ENCODE peak calls at places on chromosome 13, in six cellular contexts. One of them, this sample, is unnamed.

GRCh38 chr13:80141114-80141849 is 199.6 kb downstream of the SPRY2 start:
- DNase-seq in fibroblast of mammary gland: peak
- DNase-seq in activated naive CD4-positive, alpha-beta T cell treated with Interleukin-2 at 50 U/mL for 16 hours: no peak
- DNase-seq in hippocampal formation: peak
- DNase-seq in left ventricle myocardium superior: peak
- DNase-seq in hypothalamus: peak
- DNase-seq in this sample: no peak

GRCh38 chr13:23621316-23621645 is 51.1 kb downstream of the TNFRSF19 start:
- DNase-seq in fibroblast of mammary gland: peak
- DNase-seq in activated naive CD4-positive, alpha-beta T cell treated with Interleukin-2 at 50 U/mL for 16 hours: no peak
- DNase-seq in hippocampal formation: no peak
- DNase-seq in left ventricle myocardium superior: no peak
- DNase-seq in hypothalamus: no peak
- DNase-seq in this sample: peak

GRCh38 chr13:66984241-66984640 is 245.9 kb downstream of the PCDH9 start:
- DNase-seq in fibroblast of mammary gland: no peak
- DNase-seq in activated naive CD4-positive, alpha-beta T cell treated with Interleukin-2 at 50 U/mL for 16 hours: no peak
- DNase-seq in hippocampal formation: no peak
- DNase-seq in left ventricle myocardium superior: no peak
- DNase-seq in hypothalamus: no peak
- DNase-seq in this sample: no peak

GRCh38 chr13:75790198-75790970 is 154.3 kb downstream of the LMO7 start:
- DNase-seq in fibroblast of mammary gland: no peak
- DNase-seq in activated naive CD4-positive, alpha-beta T cell treated with Interleukin-2 at 50 U/mL for 16 hours: no peak
- DNase-seq in hippocampal formation: no peak
- DNase-seq in left ventricle myocardium superior: no peak
- DNase-seq in hypothalamus: no peak
- DNase-seq in this sample: no peak

GRCh38 chr13:111225184-111225583 is 95.3 kb upstream of the TEX29 start:
- DNase-seq in fibroblast of mammary gland: no peak
- DNase-seq in activated naive CD4-positive, alpha-beta T cell treated with Interleukin-2 at 50 U/mL for 16 hours: no peak
- DNase-seq in hippocampal formation: no peak
- DNase-seq in left ventricle myocardium superior: no peak
- DNase-seq in hypothalamus: no peak
- DNase-seq in this sample: no peak

GRCh38 chr13:52085416-52085815 is 43.5 kb downstream of the NEK5 start:
- DNase-seq in fibroblast of mammary gland: peak
- DNase-seq in activated naive CD4-positive, alpha-beta T cell treated with Interleukin-2 at 50 U/mL for 16 hours: no peak
- DNase-seq in hippocampal formation: no peak
- DNase-seq in left ventricle myocardium superior: no peak
- DNase-seq in hypothalamus: no peak
- DNase-seq in this sample: no peak

GRCh38 chr13:61486496-61486895 is 70.8 kb upstream of the PCDH20 start:
- DNase-seq in fibroblast of mammary gland: no peak
- DNase-seq in activated naive CD4-positive, alpha-beta T cell treated with Interleukin-2 at 50 U/mL for 16 hours: no peak
- DNase-seq in hippocampal formation: no peak
- DNase-seq in left ventricle myocardium superior: no peak
- DNase-seq in hypothalamus: no peak
- DNase-seq in this sample: no peak

GRCh38 chr13:64278493-64278892 is 2862.8 kb upstream of the PCDH20 start:
- DNase-seq in fibroblast of mammary gland: peak
- DNase-seq in activated naive CD4-positive, alpha-beta T cell treated with Interleukin-2 at 50 U/mL for 16 hours: no peak
- DNase-seq in hippocampal formation: no peak
- DNase-seq in left ventricle myocardium superior: no peak
- DNase-seq in hypothalamus: no peak
- DNase-seq in this sample: peak

GRCh38 chr13:24022568-24022967 is 125.3 kb upstream of the C1QTNF9B start:
- DNase-seq in fibroblast of mammary gland: no peak
- DNase-seq in activated naive CD4-positive, alpha-beta T cell treated with Interleukin-2 at 50 U/mL for 16 hours: no peak
- DNase-seq in hippocampal formation: no peak
- DNase-seq in left ventricle myocardium superior: no peak
- DNase-seq in hypothalamus: no peak
- DNase-seq in this sample: no peak

GRCh38 chr13:95356916-95357315 is 55.7 kb upstream of the ABCC4 start:
- DNase-seq in fibroblast of mammary gland: no peak
- DNase-seq in activated naive CD4-positive, alpha-beta T cell treated with Interleukin-2 at 50 U/mL for 16 hours: no peak
- DNase-seq in hippocampal formation: no peak
- DNase-seq in left ventricle myocardium superior: no peak
- DNase-seq in hypothalamus: no peak
- DNase-seq in this sample: no peak

GRCh38 chr13:114219406-114219805 is 15.3 kb upstream of the CDC16 start:
- DNase-seq in fibroblast of mammary gland: no peak
- DNase-seq in activated naive CD4-positive, alpha-beta T cell treated with Interleukin-2 at 50 U/mL for 16 hours: no peak
- DNase-seq in hippocampal formation: no peak
- DNase-seq in left ventricle myocardium superior: no peak
- DNase-seq in hypothalamus: no peak
- DNase-seq in this sample: no peak

GRCh38 chr13:67238277-67238859 is 8.2 kb upstream of the PCDH9 start:
- DNase-seq in fibroblast of mammary gland: peak
- DNase-seq in activated naive CD4-positive, alpha-beta T cell treated with Interleukin-2 at 50 U/mL for 16 hours: no peak
- DNase-seq in hippocampal formation: peak
- DNase-seq in left ventricle myocardium superior: no peak
- DNase-seq in hypothalamus: no peak
- DNase-seq in this sample: peak

GRCh38 chr13:105139380-105140285 is 1395.8 kb downstream of the EFNB2 start:
- DNase-seq in fibroblast of mammary gland: peak
- DNase-seq in activated naive CD4-positive, alpha-beta T cell treated with Interleukin-2 at 50 U/mL for 16 hours: peak
- DNase-seq in hippocampal formation: peak
- DNase-seq in left ventricle myocardium superior: peak
- DNase-seq in hypothalamus: peak
- DNase-seq in this sample: no peak

GRCh38 chr13:30165791-30166190 is 141.6 kb downstream of the KATNAL1 start:
- DNase-seq in fibroblast of mammary gland: peak
- DNase-seq in activated naive CD4-positive, alpha-beta T cell treated with Interleukin-2 at 50 U/mL for 16 hours: no peak
- DNase-seq in hippocampal formation: peak
- DNase-seq in left ventricle myocardium superior: no peak
- DNase-seq in hypothalamus: no peak
- DNase-seq in this sample: no peak

GRCh38 chr13:80303225-80303811 is 37.6 kb downstream of the SPRY2 start:
- DNase-seq in fibroblast of mammary gland: peak
- DNase-seq in activated naive CD4-positive, alpha-beta T cell treated with Interleukin-2 at 50 U/mL for 16 hours: no peak
- DNase-seq in hippocampal formation: no peak
- DNase-seq in left ventricle myocardium superior: no peak
- DNase-seq in hypothalamus: no peak
- DNase-seq in this sample: no peak

GRCh38 chr13:108220042-108220441 is 1.9 kb downstream of the ABHD13 start:
- DNase-seq in fibroblast of mammary gland: no peak
- DNase-seq in activated naive CD4-positive, alpha-beta T cell treated with Interleukin-2 at 50 U/mL for 16 hours: peak
- DNase-seq in hippocampal formation: no peak
- DNase-seq in left ventricle myocardium superior: no peak
- DNase-seq in hypothalamus: no peak
- DNase-seq in this sample: no peak

GRCh38 chr13:113921763-113922162 is 52.1 kb downstream of the C13orf46 start:
- DNase-seq in fibroblast of mammary gland: no peak
- DNase-seq in activated naive CD4-positive, alpha-beta T cell treated with Interleukin-2 at 50 U/mL for 16 hours: no peak
- DNase-seq in hippocampal formation: no peak
- DNase-seq in left ventricle myocardium superior: no peak
- DNase-seq in hypothalamus: no peak
- DNase-seq in this sample: no peak

GRCh38 chr13:48155850-48156249 is 60.9 kb upstream of the MED4 start:
- DNase-seq in fibroblast of mammary gland: peak
- DNase-seq in activated naive CD4-positive, alpha-beta T cell treated with Interleukin-2 at 50 U/mL for 16 hours: no peak
- DNase-seq in hippocampal formation: no peak
- DNase-seq in left ventricle myocardium superior: no peak
- DNase-seq in hypothalamus: no peak
- DNase-seq in this sample: peak

GRCh38 chr13:113297370-113297871 is 382 bp downstream of the LAMP1 start:
- DNase-seq in fibroblast of mammary gland: peak
- DNase-seq in activated naive CD4-positive, alpha-beta T cell treated with Interleukin-2 at 50 U/mL for 16 hours: peak
- DNase-seq in hippocampal formation: no peak
- DNase-seq in left ventricle myocardium superior: no peak
- DNase-seq in hypothalamus: no peak
- DNase-seq in this sample: no peak

GRCh38 chr13:22175815-22176214 is 504.9 kb downstream of the FGF9 start:
- DNase-seq in fibroblast of mammary gland: no peak
- DNase-seq in activated naive CD4-positive, alpha-beta T cell treated with Interleukin-2 at 50 U/mL for 16 hours: no peak
- DNase-seq in hippocampal formation: no peak
- DNase-seq in left ventricle myocardium superior: no peak
- DNase-seq in hypothalamus: no peak
- DNase-seq in this sample: no peak

GRCh38 chr13:75541287-75541686 is 3.6 kb upstream of the COMMD6 start:
- DNase-seq in fibroblast of mammary gland: peak
- DNase-seq in activated naive CD4-positive, alpha-beta T cell treated with Interleukin-2 at 50 U/mL for 16 hours: no peak
- DNase-seq in hippocampal formation: peak
- DNase-seq in left ventricle myocardium superior: no peak
- DNase-seq in hypothalamus: no peak
- DNase-seq in this sample: no peak

GRCh38 chr13:71618154-71618553 is 248.8 kb downstream of the DACH1 start:
- DNase-seq in fibroblast of mammary gland: no peak
- DNase-seq in activated naive CD4-positive, alpha-beta T cell treated with Interleukin-2 at 50 U/mL for 16 hours: no peak
- DNase-seq in hippocampal formation: no peak
- DNase-seq in left ventricle myocardium superior: no peak
- DNase-seq in hypothalamus: no peak
- DNase-seq in this sample: no peak

GRCh38 chr13:81664872-81665271 is 1323.9 kb upstream of the SPRY2 start:
- DNase-seq in fibroblast of mammary gland: no peak
- DNase-seq in activated naive CD4-positive, alpha-beta T cell treated with Interleukin-2 at 50 U/mL for 16 hours: no peak
- DNase-seq in hippocampal formation: no peak
- DNase-seq in left ventricle myocardium superior: no peak
- DNase-seq in hypothalamus: no peak
- DNase-seq in this sample: no peak

GRCh38 chr13:52659340-52659739 is 6.7 kb downstream of the SUGT1 start:
- DNase-seq in fibroblast of mammary gland: no peak
- DNase-seq in activated naive CD4-positive, alpha-beta T cell treated with Interleukin-2 at 50 U/mL for 16 hours: no peak
- DNase-seq in hippocampal formation: no peak
- DNase-seq in left ventricle myocardium superior: no peak
- DNase-seq in hypothalamus: no peak
- DNase-seq in this sample: no peak

GRCh38 chr13:42380420-42381164 is 108.6 kb downstream of the AKAP11 start:
- DNase-seq in fibroblast of mammary gland: no peak
- DNase-seq in activated naive CD4-positive, alpha-beta T cell treated with Interleukin-2 at 50 U/mL for 16 hours: no peak
- DNase-seq in hippocampal formation: no peak
- DNase-seq in left ventricle myocardium superior: no peak
- DNase-seq in hypothalamus: no peak
- DNase-seq in this sample: no peak